ENCODE peak calls at places on chromosomes 12 and 14, in seven cellular contexts. P is OCI-LY7, H is GM10248, F is kidney tubule cell, L is posterior cingulate gyrus, J is GM12865, Q is ACHN. E is an unnamed sample.

GRCh38 chr12:30458453-30458852 is 237.2 kb downstream of the IPO8 start:
- DNase-seq in H (no peak), P (no peak), F (no peak), J (no peak), L (no peak), Q (no peak), E (no peak)

GRCh38 chr12:25459541-25459951 is 93.5 kb downstream of the LMNTD1 start:
- DNase-seq in J (peak), P (peak), Q (no peak), L (no peak), F (peak), H (peak), E (peak)

GRCh38 chr12:60494249-60494648 is 898.4 kb downstream of the SLC16A7 start:
- DNase-seq in Q (peak), L (no peak), H (no peak), J (peak), P (no peak), F (peak), E (peak)

GRCh38 chr12:53324113-53324778 is 2.8 kb upstream of the AAAS start:
- DNase-seq in J (peak), H (peak), F (peak), Q (no peak), L (no peak), P (peak), E (peak)

GRCh38 chr12:114275937-114276785 is 129.8 kb downstream of the TBX5 start:
- DNase-seq in Q (no peak), H (no peak), L (no peak), J (no peak), F (no peak), P (no peak), E (no peak)

GRCh38 chr14:74176404-74176788 is 62.9 kb upstream of the VSX2 start:
- DNase-seq in L (no peak), J (no peak), P (no peak), Q (no peak), H (no peak), F (no peak), E (no peak)

GRCh38 chr12:121799842-121800693 is 3.7 kb upstream of the SETD1B start:
- DNase-seq in F (peak), L (peak), J (peak), H (peak), P (peak), Q (peak), E (peak)

GRCh38 chr12:111224196-111225066 is 144.5 kb downstream of the PHETA1 start:
- DNase-seq in F (no peak), H (no peak), L (no peak), P (peak), J (no peak), Q (no peak), E (no peak)

GRCh38 chr14:77088219-77088618 is 9.8 kb upstream of the CIPC start:
- DNase-seq in L (no peak), Q (no peak), F (peak), H (no peak), J (no peak), P (no peak), E (no peak)

GRCh38 chr12:49304161-49304560 is 9.2 kb downstream of the PRPH start:
- DNase-seq in J (no peak), Q (no peak), F (no peak), L (no peak), H (no peak), P (no peak), E (no peak)

GRCh38 chr12:52606581-52607241 is 5.4 kb upstream of the KRT72 start:
- DNase-seq in L (no peak), F (no peak), Q (no peak), J (no peak), P (no peak), H (no peak), E (no peak)

GRCh38 chr12:92719674-92720073 is 16.9 kb downstream of the PLEKHG7 start:
- DNase-seq in L (no peak), H (no peak), P (no peak), F (peak), Q (peak), J (no peak), E (no peak)

GRCh38 chr14:92310776-92311375 is 12.1 kb upstream of the SLC24A4 start:
- DNase-seq in H (no peak), F (no peak), L (no peak), Q (no peak), J (no peak), P (no peak), E (no peak)

GRCh38 chr12:56121204-56121870 is 3.3 kb downstream of the ZC3H10 start:
- DNase-seq in Q (no peak), P (no peak), J (no peak), H (no peak), F (no peak), L (no peak), E (no peak)

GRCh38 chr14:39946796-39947195 is 514.6 kb upstream of the FBXO33 start:
- DNase-seq in F (peak), H (no peak), J (no peak), L (no peak), P (no peak), Q (peak), E (no peak)

GRCh38 chr14:28765907-28766504 is 581 bp upstream of the FOXG1 start:
- DNase-seq in J (peak), F (no peak), Q (no peak), H (no peak), P (no peak), L (no peak), E (no peak)

GRCh38 chr12:57816855-57817151 is 1.7 kb downstream of the AVIL start:
- DNase-seq in J (no peak), Q (no peak), H (no peak), L (no peak), F (no peak), P (no peak), E (no peak)

GRCh38 chr14:88422919-88423318 is 37.5 kb downstream of the SPATA7 start:
- DNase-seq in J (no peak), F (peak), H (no peak), P (no peak), L (no peak), Q (peak), E (no peak)

GRCh38 chr12:46915082-46915481 is 89.3 kb upstream of the SLC38A4 start:
- DNase-seq in Q (no peak), H (no peak), L (no peak), F (peak), P (no peak), J (no peak), E (peak)

GRCh38 chr12:52050116-52050770 is 999 bp upstream of the NR4A1 start:
- DNase-seq in F (peak), J (peak), Q (no peak), P (peak), H (no peak), L (no peak), E (no peak)

GRCh38 chr12:10540776-10541205 is 35.1 kb downstream of the EIF2S3B start:
- DNase-seq in H (no peak), Q (no peak), P (peak), F (peak), J (peak), L (no peak), E (no peak)

GRCh38 chr14:58862421-58862820 is 224.7 kb downstream of the DACT1 start:
- DNase-seq in J (no peak), F (no peak), Q (no peak), H (no peak), P (no peak), L (no peak), E (no peak)

GRCh38 chr12:121861549-121862254 is 3.0 kb upstream of the HPD start:
- DNase-seq in Q (no peak), P (no peak), L (no peak), J (no peak), F (no peak), H (no peak), E (no peak)

GRCh38 chr12:44217146-44217883 is 381.4 kb downstream of the TMEM117 start:
- DNase-seq in Q (no peak), P (no peak), J (no peak), F (no peak), L (no peak), H (no peak), E (no peak)

GRCh38 chr12:103855036-103855712 is 14.1 kb upstream of the NT5DC3 start:
- DNase-seq in Q (no peak), H (no peak), J (no peak), F (no peak), L (no peak), P (no peak), E (no peak)

GRCh38 chr14:39384177-39384576 is 48.1 kb downstream of the FBXO33 start:
- DNase-seq in F (no peak), H (no peak), J (no peak), Q (no peak), P (no peak), L (no peak), E (no peak)

GRCh38 chr14:70281938-70282337 is 77.5 kb downstream of the COX16 start:
- DNase-seq in H (no peak), J (peak), F (no peak), Q (no peak), L (no peak), P (no peak), E (peak)

GRCh38 chr12:47397664-47398281 is 308.1 kb downstream of the RPAP3 start:
- DNase-seq in P (peak), H (peak), F (peak), J (peak), Q (peak), L (no peak), E (no peak)

GRCh38 chr12:102543494-102543893 is 63.1 kb upstream of the IGF1 start:
- DNase-seq in H (no peak), F (peak), L (no peak), J (peak), Q (no peak), P (no peak), E (no peak)

GRCh38 chr14:61416587-61416986 is 95.2 kb downstream of the PRKCH start:
- DNase-seq in H (no peak), P (no peak), J (no peak), Q (no peak), L (no peak), F (no peak), E (no peak)

GRCh38 chr12:52585951-52586350 is 12.3 kb upstream of the KRT74 start:
- DNase-seq in J (no peak), F (no peak), P (no peak), Q (no peak), L (no peak), H (no peak), E (no peak)

GRCh38 chr12:95117178-95117599 is 43.8 kb upstream of the NR2C1 start:
- DNase-seq in H (peak), F (peak), Q (peak), P (peak), J (peak), L (no peak), E (peak)

GRCh38 chr12:131862084-131862441 is 32.4 kb upstream of the ULK1 start:
- DNase-seq in F (no peak), L (no peak), Q (no peak), H (no peak), P (no peak), J (no peak), E (no peak)

GRCh38 chr12:25423355-25423754 is 129.7 kb downstream of the LMNTD1 start:
- DNase-seq in H (no peak), L (no peak), P (no peak), Q (no peak), J (no peak), F (no peak), E (no peak)